ENCODE peak calls at places on chromosomes 6 and 20, in five cellular contexts. One of them, this sample, is unnamed.

GRCh38 chr6:53306819-53307347 is 41.9 kb downstream of the ELOVL5 start:
- DNase-seq in left ventricle myocardium inferior: no peak
- DNase-seq in IMR-90: peak; percentile 49
- DNase-seq in colonic mucosa: no peak
- DNase-seq in gastrocnemius medialis: no peak
- DNase-seq in this sample: no peak

GRCh38 chr6:6003334-6004146 is 3.2 kb downstream of the NRN1 start:
- DNase-seq in gastrocnemius medialis: no peak
- DNase-seq in colonic mucosa: no peak
- DNase-seq in left ventricle myocardium inferior: no peak
- DNase-seq in IMR-90: no peak
- DNase-seq in this sample: no peak

GRCh38 chr6:51480040-51480439 is 607.4 kb downstream of the PKHD1 start:
- DNase-seq in gastrocnemius medialis: no peak
- DNase-seq in IMR-90: no peak
- DNase-seq in colonic mucosa: peak; percentile 42
- DNase-seq in left ventricle myocardium inferior: no peak
- DNase-seq in this sample: no peak

GRCh38 chr6:31692886-31693285 is 10.2 kb downstream of the ABHD16A start:
- DNase-seq in colonic mucosa: no peak
- DNase-seq in IMR-90: no peak
- DNase-seq in gastrocnemius medialis: no peak
- DNase-seq in left ventricle myocardium inferior: no peak
- DNase-seq in this sample: no peak

GRCh38 chr6:43851204-43851855 is 81.3 kb downstream of the VEGFA start:
- DNase-seq in colonic mucosa: no peak
- DNase-seq in IMR-90: peak; percentile 73
- DNase-seq in left ventricle myocardium inferior: no peak
- DNase-seq in gastrocnemius medialis: no peak
- DNase-seq in this sample: no peak

GRCh38 chr6:156960525-156960924 is 183.3 kb downstream of the ARID1B start:
- DNase-seq in IMR-90: no peak
- DNase-seq in left ventricle myocardium inferior: no peak
- DNase-seq in gastrocnemius medialis: no peak
- DNase-seq in colonic mucosa: no peak
- DNase-seq in this sample: no peak

GRCh38 chr6:64712606-64713005 is 994.4 kb downstream of the EYS start:
- DNase-seq in colonic mucosa: no peak
- DNase-seq in gastrocnemius medialis: no peak
- DNase-seq in left ventricle myocardium inferior: no peak
- DNase-seq in IMR-90: no peak
- DNase-seq in this sample: no peak

GRCh38 chr6:10400330-10400729 is 14.5 kb downstream of the TFAP2A start:
- DNase-seq in gastrocnemius medialis: no peak
- DNase-seq in IMR-90: no peak
- DNase-seq in colonic mucosa: no peak
- DNase-seq in left ventricle myocardium inferior: no peak
- DNase-seq in this sample: no peak

GRCh38 chr20:59207742-59208357 is 44.2 kb downstream of the ZNF831 start:
- DNase-seq in colonic mucosa: peak; percentile 79
- DNase-seq in gastrocnemius medialis: no peak
- DNase-seq in IMR-90: no peak
- DNase-seq in left ventricle myocardium inferior: peak; percentile 44
- DNase-seq in this sample: peak; percentile 71

GRCh38 chr6:155317186-155317585 is 2.9 kb upstream of the TFB1M start:
- DNase-seq in IMR-90: peak; percentile 10
- DNase-seq in colonic mucosa: no peak
- DNase-seq in left ventricle myocardium inferior: no peak
- DNase-seq in gastrocnemius medialis: no peak
- DNase-seq in this sample: no peak

GRCh38 chr6:57432919-57433684 is 115.7 kb downstream of the PRIM2 start:
- DNase-seq in gastrocnemius medialis: no peak
- DNase-seq in colonic mucosa: no peak
- DNase-seq in left ventricle myocardium inferior: no peak
- DNase-seq in IMR-90: no peak
- DNase-seq in this sample: no peak

GRCh38 chr20:25991756-25992130 is 295.1 kb upstream of the ZNF337 start:
- DNase-seq in IMR-90: no peak
- DNase-seq in gastrocnemius medialis: no peak
- DNase-seq in left ventricle myocardium inferior: no peak
- DNase-seq in colonic mucosa: no peak
- DNase-seq in this sample: no peak

GRCh38 chr6:105790635-105791034 is 295.5 kb upstream of the PRDM1 start:
- DNase-seq in colonic mucosa: no peak
- DNase-seq in left ventricle myocardium inferior: no peak
- DNase-seq in IMR-90: no peak
- DNase-seq in gastrocnemius medialis: no peak
- DNase-seq in this sample: no peak

GRCh38 chr20:15930324-15931305 is 642.6 kb downstream of the KIF16B start:
- DNase-seq in left ventricle myocardium inferior: no peak
- DNase-seq in IMR-90: peak; percentile 39
- DNase-seq in gastrocnemius medialis: peak; percentile 41
- DNase-seq in colonic mucosa: no peak
- DNase-seq in this sample: no peak

GRCh38 chr6:112343375-112343774 is 3.8 kb upstream of the RFPL4B start:
- DNase-seq in IMR-90: no peak
- DNase-seq in colonic mucosa: no peak
- DNase-seq in left ventricle myocardium inferior: no peak
- DNase-seq in gastrocnemius medialis: no peak
- DNase-seq in this sample: no peak

GRCh38 chr20:33096921-33097320 is 17.5 kb downstream of the BPIFB4 start:
- DNase-seq in gastrocnemius medialis: no peak
- DNase-seq in colonic mucosa: no peak
- DNase-seq in IMR-90: no peak
- DNase-seq in left ventricle myocardium inferior: no peak
- DNase-seq in this sample: no peak

GRCh38 chr20:2387180-2387577 is 6.5 kb downstream of the TGM6 start:
- DNase-seq in colonic mucosa: peak; percentile 43
- DNase-seq in left ventricle myocardium inferior: no peak
- DNase-seq in gastrocnemius medialis: no peak
- DNase-seq in IMR-90: peak; percentile 19
- DNase-seq in this sample: no peak

GRCh38 chr6:62971976-62972658 is 239.2 kb upstream of the FKBP1C start:
- DNase-seq in IMR-90: no peak
- DNase-seq in left ventricle myocardium inferior: no peak
- DNase-seq in colonic mucosa: no peak
- DNase-seq in gastrocnemius medialis: no peak
- DNase-seq in this sample: no peak

GRCh38 chr6:141484726-141485125 is 648.0 kb upstream of the GJE1 start:
- DNase-seq in IMR-90: peak; percentile 47
- DNase-seq in gastrocnemius medialis: no peak
- DNase-seq in left ventricle myocardium inferior: no peak
- DNase-seq in colonic mucosa: no peak
- DNase-seq in this sample: peak; percentile 12

GRCh38 chr6:132499757-132500156 is 13.2 kb downstream of the STX7 start:
- DNase-seq in colonic mucosa: no peak
- DNase-seq in IMR-90: no peak
- DNase-seq in left ventricle myocardium inferior: no peak
- DNase-seq in gastrocnemius medialis: no peak
- DNase-seq in this sample: no peak

GRCh38 chr6:10720229-10720959 is 2.5 kb upstream of the TMEM14C start:
- DNase-seq in colonic mucosa: peak; percentile 74
- DNase-seq in gastrocnemius medialis: no peak
- DNase-seq in IMR-90: peak; percentile 17
- DNase-seq in left ventricle myocardium inferior: peak; percentile 61
- DNase-seq in this sample: peak; percentile 77

GRCh38 chr6:152170702-152171667 is 363.5 kb downstream of the ESR1 start:
- DNase-seq in IMR-90: peak; percentile 75
- DNase-seq in gastrocnemius medialis: no peak
- DNase-seq in colonic mucosa: no peak
- DNase-seq in left ventricle myocardium inferior: no peak
- DNase-seq in this sample: no peak

GRCh38 chr6:126312013-126312665 is 27.8 kb upstream of the CENPW start:
- DNase-seq in colonic mucosa: no peak
- DNase-seq in left ventricle myocardium inferior: no peak
- DNase-seq in gastrocnemius medialis: no peak
- DNase-seq in IMR-90: no peak
- DNase-seq in this sample: no peak

GRCh38 chr6:152828431-152828830 is 77.8 kb downstream of the VIP start:
- DNase-seq in colonic mucosa: no peak
- DNase-seq in left ventricle myocardium inferior: no peak
- DNase-seq in gastrocnemius medialis: no peak
- DNase-seq in IMR-90: no peak
- DNase-seq in this sample: no peak

GRCh38 chr20:25025091-25025861 is 32.7 kb downstream of the ACSS1 start:
- DNase-seq in IMR-90: no peak
- DNase-seq in left ventricle myocardium inferior: no peak
- DNase-seq in gastrocnemius medialis: peak; percentile 22
- DNase-seq in colonic mucosa: no peak
- DNase-seq in this sample: no peak

GRCh38 chr6:163094881-163095280 is 319.6 kb upstream of the QKI start:
- DNase-seq in left ventricle myocardium inferior: no peak
- DNase-seq in IMR-90: no peak
- DNase-seq in gastrocnemius medialis: no peak
- DNase-seq in colonic mucosa: no peak
- DNase-seq in this sample: no peak

GRCh38 chr20:9594284-9594875 is 80.0 kb downstream of the LAMP5 start:
- DNase-seq in left ventricle myocardium inferior: no peak
- DNase-seq in colonic mucosa: no peak
- DNase-seq in gastrocnemius medialis: no peak
- DNase-seq in IMR-90: no peak
- DNase-seq in this sample: no peak

GRCh38 chr6:17042422-17043147 is 59.3 kb upstream of the STMND1 start:
- DNase-seq in IMR-90: peak; percentile 68
- DNase-seq in left ventricle myocardium inferior: no peak
- DNase-seq in gastrocnemius medialis: no peak
- DNase-seq in colonic mucosa: peak; percentile 78
- DNase-seq in this sample: no peak

GRCh38 chr20:62363920-62364851 is 2.9 kb downstream of the LAMA5 start:
- DNase-seq in colonic mucosa: no peak
- DNase-seq in IMR-90: no peak
- DNase-seq in left ventricle myocardium inferior: peak; percentile 51
- DNase-seq in gastrocnemius medialis: peak; percentile 28
- DNase-seq in this sample: no peak
- H3K4me3 ChIP-seq in colonic mucosa: no peak overlapping the region
- H3K4me3 ChIP-seq in IMR-90: no peak overlapping the region
- H3K4me3 ChIP-seq in left ventricle myocardium inferior: peak overlapping the region; percentile 98
- H3K4me3 ChIP-seq in gastrocnemius medialis: peak overlapping the region; percentile 63
- H3K4me3 ChIP-seq in this sample: no peak overlapping the region

GRCh38 chr6:148535976-148536375 is 193.3 kb downstream of the SASH1 start:
- DNase-seq in colonic mucosa: no peak
- DNase-seq in gastrocnemius medialis: no peak
- DNase-seq in IMR-90: peak; percentile 62
- DNase-seq in left ventricle myocardium inferior: no peak
- DNase-seq in this sample: no peak

GRCh38 chr6:148533309-148534107 is 190.9 kb downstream of the SASH1 start:
- DNase-seq in gastrocnemius medialis: no peak
- DNase-seq in left ventricle myocardium inferior: no peak
- DNase-seq in colonic mucosa: no peak
- DNase-seq in IMR-90: no peak
- DNase-seq in this sample: no peak

GRCh38 chr6:148534871-148535270 is 192.2 kb downstream of the SASH1 start:
- DNase-seq in left ventricle myocardium inferior: no peak
- DNase-seq in gastrocnemius medialis: no peak
- DNase-seq in IMR-90: no peak
- DNase-seq in colonic mucosa: no peak
- DNase-seq in this sample: no peak

GRCh38 chr6:148532698-148533097 is 190.1 kb downstream of the SASH1 start:
- DNase-seq in gastrocnemius medialis: no peak
- DNase-seq in left ventricle myocardium inferior: no peak
- DNase-seq in IMR-90: no peak
- DNase-seq in colonic mucosa: no peak
- DNase-seq in this sample: no peak

DNA sequence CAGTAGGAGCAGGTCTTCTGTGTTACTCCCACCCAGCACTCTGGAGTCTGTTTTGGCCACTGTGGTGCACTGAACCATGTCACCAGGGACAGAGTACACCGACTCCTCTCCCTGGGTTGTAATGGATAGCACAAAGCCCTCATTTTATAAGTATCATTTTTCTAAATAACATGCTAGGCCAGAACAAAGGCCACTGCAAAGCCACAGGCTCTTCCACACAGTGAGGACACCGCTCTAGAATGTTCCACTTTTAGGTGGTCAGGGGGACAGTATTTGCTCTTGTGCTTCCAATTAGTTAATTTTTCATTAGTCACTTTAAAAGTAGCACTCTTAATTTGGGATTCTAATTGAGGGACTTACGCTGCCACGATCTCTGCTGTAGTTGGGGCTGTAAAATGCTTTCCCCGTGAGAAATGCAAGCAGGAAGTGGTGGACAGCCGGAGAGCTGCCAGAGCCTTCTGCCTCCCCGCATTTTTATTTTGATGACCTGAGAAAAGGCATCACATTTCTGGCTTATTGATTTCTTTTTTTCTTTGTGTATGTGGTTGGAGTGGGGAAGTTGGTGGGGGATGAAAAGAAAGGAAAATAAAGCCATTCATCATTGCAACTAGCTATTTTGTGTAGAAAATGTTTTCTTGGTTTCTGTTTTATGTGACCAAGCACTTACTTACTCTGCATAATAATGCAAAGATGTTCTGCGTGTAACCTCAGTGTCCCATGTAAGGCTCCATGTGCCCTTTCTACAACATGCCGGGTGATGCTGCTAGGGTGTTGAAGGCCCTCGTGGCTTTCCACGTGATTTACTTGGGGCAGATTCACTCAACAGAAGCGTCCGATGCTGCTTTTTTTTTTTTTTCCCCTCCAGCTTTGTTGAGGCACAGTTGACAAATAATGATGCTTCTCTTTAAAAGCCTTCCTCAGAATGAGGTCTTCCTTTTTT is 195.9 kb downstream of the SASH1 start:
- DNase-seq in IMR-90: peak; percentile 73
- DNase-seq in colonic mucosa: no peak
- DNase-seq in gastrocnemius medialis: no peak
- DNase-seq in left ventricle myocardium inferior: no peak
- DNase-seq in this sample: no peak
- H3K27ac ChIP-seq in IMR-90: peak overlapping the region; percentile 85
- H3K27ac ChIP-seq in colonic mucosa: no peak overlapping the region
- H3K27ac ChIP-seq in gastrocnemius medialis: no peak overlapping the region
- H3K27ac ChIP-seq in left ventricle myocardium inferior: peak overlapping the region; percentile 60
- H3K27ac ChIP-seq in this sample: no peak overlapping the region

GRCh38 chr20:38878798-38879197 is 47.4 kb upstream of the FAM83D start:
- DNase-seq in gastrocnemius medialis: no peak
- DNase-seq in colonic mucosa: no peak
- DNase-seq in IMR-90: peak; percentile 19
- DNase-seq in left ventricle myocardium inferior: no peak
- DNase-seq in this sample: no peak
- H3K4me3 ChIP-seq in gastrocnemius medialis: no peak overlapping the region
- H3K4me3 ChIP-seq in colonic mucosa: no peak overlapping the region
- H3K4me3 ChIP-seq in IMR-90: no peak overlapping the region
- H3K4me3 ChIP-seq in left ventricle myocardium inferior: no peak overlapping the region
- H3K4me3 ChIP-seq in this sample: no peak overlapping the region

GRCh38 chr6:30124391-30124790 is 11.5 kb upstream of the TRIM31 start:
- DNase-seq in IMR-90: no peak
- DNase-seq in left ventricle myocardium inferior: no peak
- DNase-seq in colonic mucosa: peak; percentile 21
- DNase-seq in gastrocnemius medialis: no peak
- DNase-seq in this sample: no peak

GRCh38 chr6:30127238-30128093 is 8.5 kb upstream of the TRIM40 start:
- DNase-seq in gastrocnemius medialis: no peak
- DNase-seq in colonic mucosa: peak; percentile 19
- DNase-seq in left ventricle myocardium inferior: no peak
- DNase-seq in IMR-90: no peak
- DNase-seq in this sample: no peak

GRCh38 chr6:30116724-30117123 is 3.8 kb upstream of the TRIM31 start:
- DNase-seq in IMR-90: no peak
- DNase-seq in colonic mucosa: no peak
- DNase-seq in left ventricle myocardium inferior: no peak
- DNase-seq in gastrocnemius medialis: no peak
- DNase-seq in this sample: no peak

GRCh38 chr6:30121446-30122065 is 8.7 kb upstream of the TRIM31 start:
- DNase-seq in gastrocnemius medialis: no peak
- DNase-seq in colonic mucosa: peak; percentile 20
- DNase-seq in left ventricle myocardium inferior: no peak
- DNase-seq in IMR-90: no peak
- DNase-seq in this sample: no peak

GRCh38 chr6:30122515-30122914 is 9.6 kb upstream of the TRIM31 start:
- DNase-seq in gastrocnemius medialis: no peak
- DNase-seq in left ventricle myocardium inferior: no peak
- DNase-seq in IMR-90: no peak
- DNase-seq in colonic mucosa: peak; percentile 70
- DNase-seq in this sample: no peak
- H3K27ac ChIP-seq in gastrocnemius medialis: no peak overlapping the region
- H3K27ac ChIP-seq in left ventricle myocardium inferior: no peak overlapping the region
- H3K27ac ChIP-seq in IMR-90: no peak overlapping the region
- H3K27ac ChIP-seq in colonic mucosa: peak overlapping the region; percentile 77
- H3K27ac ChIP-seq in this sample: no peak overlapping the region